ENCODE peak calls at places on chromosomes 1 and 21, in six cellular contexts. R is HepG2, Q is upper lobe of left lung, B is K562, N is HCT116, Y is GM12878. P is an unnamed sample.

GRCh38 chr1:8880068-8880676 is 1.7 kb upstream of the ENO1 start:
- ATAC-seq in R (peak), Q (peak), B (peak), N (no peak), Y (no peak), P (peak)

GRCh38 chr1:201463071-201463552 is 5.9 kb downstream of the PHLDA3 start:
- ATAC-seq in R (peak), Q (peak), B (peak), N (peak), Y (peak), P (no peak)

GRCh38 chr1:154318386-154318785 is 2.5 kb upstream of the AQP10 start:
- ATAC-seq in R (no peak), Q (no peak), B (no peak), N (no peak), Y (no peak), P (no peak)

GRCh38 chr1:31755197-31755611 is 8.9 kb downstream of the ADGRB2 start:
- ATAC-seq in R (no peak), Q (no peak), B (no peak), N (no peak), Y (no peak), P (no peak)

GRCh38 chr1:160370561-160371345 is 3.9 kb downstream of the NHLH1 start:
- ATAC-seq in R (no peak), Q (no peak), B (no peak), N (no peak), Y (no peak), P (no peak)

GRCh38 chr1:232705815-232706575 is 76.1 kb upstream of the SIPA1L2 start:
- ATAC-seq in R (no peak), Q (peak), B (no peak), N (no peak), Y (no peak), P (peak)

GRCh38 chr1:95854457-95854856 is 620.4 kb downstream of the RWDD3 start:
- ATAC-seq in R (no peak), Q (no peak), B (no peak), N (no peak), Y (no peak), P (no peak)

GRCh38 chr1:247440001-247440620 is 17.8 kb downstream of the OR2B11 start:
- ATAC-seq in R (no peak), Q (no peak), B (no peak), N (no peak), Y (peak), P (no peak)

GRCh38 chr1:10045480-10046355 is 13.0 kb downstream of the UBE4B start:
- ATAC-seq in R (no peak), Q (no peak), B (peak), N (no peak), Y (no peak), P (peak)

GRCh38 chr1:239125027-239125426 is 261.3 kb upstream of the CHRM3 start:
- ATAC-seq in R (no peak), Q (no peak), B (no peak), N (no peak), Y (no peak), P (no peak)

GRCh38 chr1:165905853-165906252 is 78.4 kb downstream of the UCK2 start:
- ATAC-seq in R (no peak), Q (no peak), B (no peak), N (no peak), Y (no peak), P (no peak)

GRCh38 chr1:22872971-22873664 is 99.5 kb downstream of the LACTBL1 start:
- ATAC-seq in R (no peak), Q (no peak), B (peak), N (no peak), Y (no peak), P (no peak)

GRCh38 chr1:27658951-27659496 is 13.0 kb downstream of the IFI6 start:
- ATAC-seq in R (peak), Q (no peak), B (no peak), N (peak), Y (peak), P (peak)

GRCh38 chr1:151043163-151043562 is 4.4 kb upstream of the C1orf56 start:
- ATAC-seq in R (no peak), Q (no peak), B (no peak), N (no peak), Y (no peak), P (no peak)

GRCh38 chr1:37691497-37692077 is 729 bp upstream of the CDCA8 start:
- ATAC-seq in R (peak), Q (peak), B (peak), N (peak), Y (peak), P (peak)

GRCh38 chr1:61463220-61463619 is 261.7 kb downstream of the TM2D1 start:
- ATAC-seq in R (no peak), Q (no peak), B (no peak), N (no peak), Y (no peak), P (no peak)

GRCh38 chr1:11479375-11479979 is 522 bp downstream of the DISP3 start:
- ATAC-seq in R (peak), Q (no peak), B (peak), N (peak), Y (no peak), P (no peak)

GRCh38 chr21:46035809-46036695 is 54.5 kb downstream of the COL6A1 start:
- ATAC-seq in R (no peak), Q (peak), B (no peak), N (no peak), Y (no peak), P (peak)

GRCh38 chr21:41378849-41379248 is 17.0 kb downstream of the MX2 start:
- ATAC-seq in R (peak), Q (no peak), B (no peak), N (peak), Y (no peak), P (no peak)

GRCh38 chr1:8944006-8944405 is 1.7 kb upstream of the CA6 start:
- ATAC-seq in R (no peak), Q (no peak), B (no peak), N (no peak), Y (no peak), P (no peak)

GRCh38 chr1:156582388-156583022 is 3.0 kb downstream of the TTC24 start:
- ATAC-seq in R (peak), Q (no peak), B (no peak), N (no peak), Y (peak), P (no peak)

GRCh38 chr1:27648602-27649305 is 13.8 kb upstream of the FGR start:
- ATAC-seq in R (no peak), Q (no peak), B (no peak), N (no peak), Y (no peak), P (no peak)

GRCh38 chr21:28018741-28019669 is 973.7 kb downstream of the LTN1 start:
- ATAC-seq in R (peak), Q (peak), B (no peak), N (no peak), Y (peak), P (no peak)

GRCh38 chr1:158941317-158941716 is 10.0 kb downstream of the PYHIN1 start:
- ATAC-seq in R (no peak), Q (no peak), B (no peak), N (no peak), Y (no peak), P (no peak)

GRCh38 chr1:228978486-228979324 is 243.4 kb downstream of the RHOU start:
- ATAC-seq in R (peak), Q (peak), B (no peak), N (no peak), Y (no peak), P (peak)

GRCh38 chr21:42570841-42571387 is 57.3 kb downstream of the SLC37A1 start:
- ATAC-seq in R (no peak), Q (no peak), B (no peak), N (peak), Y (no peak), P (no peak)

GRCh38 chr1:65042467-65042866 is 76.1 kb upstream of the JAK1 start:
- ATAC-seq in R (no peak), Q (no peak), B (no peak), N (no peak), Y (no peak), P (no peak)

GRCh38 chr1:94961582-94961981 is 34.7 kb upstream of the CNN3 start:
- ATAC-seq in R (peak), Q (no peak), B (peak), N (no peak), Y (no peak), P (no peak)

GRCh38 chr21:41970751-41971653 is 17.2 kb upstream of the C2CD2 start:
- ATAC-seq in R (peak), Q (no peak), B (no peak), N (no peak), Y (no peak), P (no peak)

GRCh38 chr1:179251675-179252074 is 22.2 kb upstream of the ABL2 start:
- ATAC-seq in R (peak), Q (no peak), B (peak), N (peak), Y (peak), P (no peak)

GRCh38 chr1:12457771-12458170 is 160.2 kb downstream of the DHRS3 start:
- ATAC-seq in R (no peak), Q (no peak), B (no peak), N (no peak), Y (no peak), P (peak)

GRCh38 chr1:243939167-243939848 is 89.3 kb upstream of the AKT3 start:
- ATAC-seq in R (no peak), Q (no peak), B (peak), N (no peak), Y (no peak), P (no peak)

DNA sequence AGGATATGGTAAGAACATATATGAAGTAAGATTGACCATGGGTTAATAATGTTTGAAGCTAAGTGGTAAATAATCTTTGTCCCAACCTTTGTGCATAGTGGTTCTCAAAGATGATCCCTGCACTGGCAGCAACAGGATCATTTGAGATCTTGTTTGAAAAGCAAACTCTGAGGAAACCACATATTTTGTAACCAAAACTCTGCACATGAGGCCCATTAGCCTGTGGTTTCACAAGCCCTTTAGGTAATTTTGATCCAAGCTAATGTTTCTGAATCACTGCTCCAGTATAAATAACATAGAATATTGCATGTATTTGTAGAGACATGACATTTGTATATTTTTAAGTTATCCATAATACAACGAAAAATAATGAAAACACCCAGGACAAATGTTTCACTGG is 147.9 kb upstream of the RGS18 start:
- ATAC-seq in R (no peak), Q (no peak), B (no peak), N (no peak), Y (no peak), P (no peak)
- TF ChIP-seq POLR2A in R (no peak), Q (no peak), B (no peak), N (no peak), Y (no peak), P (no peak)

DNA sequence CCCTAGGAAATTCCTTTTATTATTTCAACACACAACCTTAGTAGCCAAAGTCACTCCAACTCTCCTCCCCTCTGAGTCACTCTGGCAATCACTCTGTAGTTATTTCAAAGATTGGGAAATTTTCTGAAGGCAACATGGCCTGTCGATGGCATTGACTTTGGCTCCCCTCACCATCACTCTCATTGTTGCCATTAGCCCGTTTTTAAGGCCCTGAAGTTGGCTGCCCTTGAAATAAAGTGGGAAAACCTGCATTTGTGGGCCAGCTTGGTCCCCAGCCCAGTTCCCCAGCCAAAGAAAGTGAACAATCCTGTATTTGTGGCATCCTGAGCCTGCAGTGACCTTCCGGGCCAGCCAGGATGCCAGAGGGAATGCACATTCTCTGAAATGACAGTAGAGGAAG is 52.5 kb downstream of the CDC7 start:
- ATAC-seq in R (no peak), Q (no peak), B (no peak), N (no peak), Y (no peak), P (peak)
- TF ChIP-seq POLR2AphosphoS5 in R (no peak), Q (peak), B (no peak), N (no peak), Y (no peak), P (peak)

GRCh38 chr1:208243851-208244583 is at the start of gene PLXNA2:
- ATAC-seq in R (peak), Q (peak), B (peak), N (peak), Y (peak), P (peak)
- TF ChIP-seq POLR2A in R (no peak), Q (peak), B (no peak), N (no peak), Y (no peak), P (peak)

DNA sequence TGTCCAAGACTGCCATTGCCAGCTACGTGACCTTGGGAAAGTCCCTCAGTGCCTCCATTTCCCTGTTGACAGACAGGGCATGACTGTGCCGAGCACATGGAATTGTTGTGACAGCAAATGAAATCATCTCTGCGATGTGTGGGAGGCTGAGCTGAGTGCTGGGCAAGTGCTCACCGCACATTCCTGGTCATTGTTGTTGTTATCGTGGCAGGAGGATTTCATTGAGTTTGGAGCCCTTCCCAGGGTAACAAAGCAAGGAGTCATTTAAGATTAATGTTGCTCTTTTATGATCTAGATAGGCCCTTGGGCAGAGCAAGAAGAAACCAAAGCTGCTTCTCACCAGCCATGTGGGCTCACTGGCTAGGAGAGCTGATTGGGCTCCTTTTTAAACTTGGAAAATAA is 39.6 kb upstream of the ITPKB start:
- ATAC-seq in R (no peak), Q (no peak), B (no peak), N (no peak), Y (no peak), P (peak)
- TF ChIP-seq POLR2AphosphoS5 in R (no peak), Q (peak), B (no peak), N (no peak), Y (no peak), P (peak)

GRCh38 chr1:33255347-33256311 is 663 bp upstream of the ZNF362 start:
- ATAC-seq in R (peak), Q (peak), B (no peak), N (peak), Y (peak), P (peak)

GRCh38 chr1:33257759-33258712 is 1.7 kb downstream of the ZNF362 start:
- ATAC-seq in R (peak), Q (peak), B (no peak), N (no peak), Y (peak), P (no peak)

GRCh38 chr1:33257388-33257758 is 1.1 kb downstream of the ZNF362 start:
- ATAC-seq in R (no peak), Q (no peak), B (no peak), N (no peak), Y (no peak), P (no peak)

GRCh38 chr1:33256701-33257387 is 552 bp downstream of the ZNF362 start:
- ATAC-seq in R (peak), Q (peak), B (peak), N (peak), Y (peak), P (peak)

DNA sequence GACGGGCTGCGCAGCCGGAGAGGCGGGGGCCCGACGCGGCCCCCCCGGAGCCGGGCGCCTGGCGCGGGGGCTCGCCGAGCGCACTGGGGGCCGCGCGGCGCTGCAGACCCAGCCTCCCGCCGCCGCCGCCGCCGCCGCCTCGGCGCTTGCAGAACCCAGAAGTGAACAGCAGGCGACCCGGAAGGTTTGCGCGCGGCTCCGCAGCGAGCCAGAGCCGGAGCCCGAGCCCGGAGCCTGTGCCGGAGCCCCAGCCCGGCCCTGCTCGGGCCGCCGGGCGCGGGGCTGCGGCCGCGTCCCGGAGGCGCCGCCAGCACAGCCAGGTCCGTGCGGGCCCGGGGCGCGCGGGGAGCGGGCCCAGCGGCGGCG is at the start of gene ZNF362:
- ATAC-seq in R (peak), Q (no peak), B (peak), N (peak), Y (peak), P (peak)
- TF ChIP-seq POLR2A in R (no peak), Q (no peak), B (no peak), N (no peak), Y (no peak), P (peak)

GRCh38 chr1:198158766-198159589 is 2.2 kb downstream of the NEK7 start:
- ATAC-seq in R (peak), Q (peak), B (peak), N (peak), Y (peak), P (peak)
- TF ChIP-seq POLR2AphosphoS5 in R (peak), Q (peak), B (peak), N (peak), Y (peak), P (peak)

DNA sequence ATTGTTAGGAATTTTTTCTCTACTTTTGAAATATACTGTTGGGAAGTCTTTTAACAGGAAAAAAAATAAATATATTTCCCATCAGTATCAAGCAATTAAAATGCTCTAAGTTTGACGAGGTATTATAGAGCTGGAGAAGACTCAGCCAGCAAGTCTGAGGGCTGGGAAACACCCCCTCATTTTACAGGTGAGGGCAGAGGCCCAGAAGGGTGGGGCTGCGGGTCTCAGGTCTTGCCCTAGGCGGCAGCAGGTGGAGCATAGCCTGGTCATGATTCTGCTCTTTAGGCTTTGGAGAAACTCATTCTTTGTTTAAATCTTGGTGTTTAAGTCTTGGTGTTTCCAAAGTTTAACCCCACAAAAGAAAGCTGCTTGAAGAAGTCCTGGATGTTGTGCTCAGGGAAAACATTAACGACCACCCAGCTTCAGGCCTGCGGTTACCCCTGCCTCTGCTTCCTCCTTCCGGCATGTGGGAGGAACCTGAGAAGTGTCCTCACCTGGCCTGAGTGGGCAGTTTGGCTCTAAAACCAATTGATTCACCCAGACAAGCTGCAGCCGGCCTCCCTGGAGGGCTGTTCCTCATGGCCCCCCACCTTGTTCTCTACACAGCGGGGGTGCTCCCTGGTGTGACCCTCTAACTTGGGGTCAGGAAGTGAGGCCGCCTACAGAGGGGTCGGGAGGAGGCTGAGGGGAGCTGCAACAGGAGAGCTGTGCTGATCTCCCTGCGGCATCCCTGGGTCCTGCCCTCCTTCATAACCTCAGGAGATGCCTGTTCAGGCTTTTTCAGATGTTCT is 41.7 kb downstream of the OLFML2B start:
- ATAC-seq in R (no peak), Q (no peak), B (peak), N (no peak), Y (no peak), P (no peak)
- TF ChIP-seq POLR2A in R (no peak), Q (no peak), B (no peak), N (no peak), Y (no peak), P (no peak)